ENCODE peak calls at places on chromosomes 13 and 19, in seven cellular contexts. O, L, J, Y, C, P and R are unnamed samples.

GRCh38 chr19:48443262-48443661 is 2.5 kb upstream of the GRWD1 start:
- DNase-seq in O (no peak), L (no peak), J (peak; percentile 58), Y (peak; percentile 23), C (no peak), P (no peak), R (no peak)

GRCh38 chr13:33367186-33367895 is 81.8 kb upstream of the STARD13 start:
- DNase-seq in O (no peak), L (no peak), J (no peak), Y (no peak), C (no peak), P (no peak), R (no peak)

GRCh38 chr13:43487459-43487858 is 299.3 kb downstream of the ENOX1 start:
- DNase-seq in O (no peak), L (no peak), J (no peak), Y (no peak), C (no peak), P (no peak), R (no peak)

GRCh38 chr13:102584423-102584822 is 12.4 kb upstream of the TPP2 start:
- DNase-seq in O (no peak), L (no peak), J (no peak), Y (no peak), C (no peak), P (no peak), R (no peak)

GRCh38 chr13:31982124-31982523 is 49.5 kb upstream of the FRY start:
- DNase-seq in O (no peak), L (no peak), J (no peak), Y (no peak), C (no peak), P (no peak), R (no peak)

GRCh38 chr13:103466761-103467160 is 400.5 kb upstream of the SLC10A2 start:
- DNase-seq in O (no peak), L (no peak), J (no peak), Y (no peak), C (no peak), P (no peak), R (no peak)

GRCh38 chr19:45097776-45098520 is 5.0 kb downstream of the PPP1R37 start:
- DNase-seq in O (no peak), L (peak; percentile 71), J (no peak), Y (no peak), C (no peak), P (peak; percentile 49), R (no peak)

GRCh38 chr13:28470286-28470685 is 24.6 kb downstream of the FLT1 start:
- DNase-seq in O (no peak), L (no peak), J (no peak), Y (no peak), C (no peak), P (no peak), R (no peak)

GRCh38 chr19:32919365-32919764 is 49.8 kb upstream of the SLC7A9 start:
- DNase-seq in O (no peak), L (no peak), J (no peak), Y (no peak), C (no peak), P (no peak), R (no peak)

GRCh38 chr13:108984251-108984920 is 355.0 kb downstream of the MYO16 start:
- DNase-seq in O (no peak), L (no peak), J (no peak), Y (no peak), C (no peak), P (no peak), R (no peak)

GRCh38 chr19:6478815-6479214 is 2.8 kb downstream of the DENND1C start:
- DNase-seq in O (no peak), L (no peak), J (no peak), Y (no peak), C (no peak), P (no peak), R (no peak)

GRCh38 chr13:101514695-101515275 is 62.3 kb downstream of the ITGBL1 start:
- DNase-seq in O (no peak), L (no peak), J (no peak), Y (peak; percentile 32), C (no peak), P (no peak), R (no peak)

GRCh38 chr19:17448190-17448967 is at the start of gene TMEM221:
- DNase-seq in O (peak; percentile 86), L (no peak), J (peak; percentile 59), Y (peak; percentile 41), C (no peak), P (peak; percentile 82), R (peak; percentile 43)

GRCh38 chr13:76836311-76836710 is 49.9 kb downstream of the KCTD12 start:
- DNase-seq in O (no peak), L (no peak), J (no peak), Y (no peak), C (no peak), P (no peak), R (no peak)

GRCh38 chr13:34128661-34129060 is 310.7 kb downstream of the RFC3 start:
- DNase-seq in O (no peak), L (no peak), J (no peak), Y (no peak), C (no peak), P (no peak), R (no peak)

GRCh38 chr19:8245869-8246835 is 37.0 kb downstream of the CERS4 start:
- DNase-seq in O (no peak), L (no peak), J (no peak), Y (no peak), C (no peak), P (no peak), R (no peak)

GRCh38 chr13:85520445-85520844 is 278.8 kb downstream of the SLITRK6 start:
- DNase-seq in O (no peak), L (no peak), J (no peak), Y (no peak), C (no peak), P (no peak), R (no peak)

GRCh38 chr19:33404506-33404905 is 31.0 kb downstream of the CEBPG start:
- DNase-seq in O (peak; percentile 35), L (no peak), J (peak; percentile 34), Y (no peak), C (no peak), P (no peak), R (peak; percentile 19)

GRCh38 chr13:100039740-100040139 is 49.2 kb upstream of the PCCA start:
- DNase-seq in O (no peak), L (no peak), J (no peak), Y (no peak), C (no peak), P (no peak), R (no peak)

GRCh38 chr13:77853701-77854100 is 64.9 kb downstream of the EDNRB start:
- DNase-seq in O (no peak), L (no peak), J (no peak), Y (no peak), C (no peak), P (no peak), R (no peak)

GRCh38 chr19:17183858-17184271 is 31.3 kb upstream of the USE1 start:
- DNase-seq in O (no peak), L (no peak), J (no peak), Y (peak; percentile 35), C (no peak), P (no peak), R (no peak)

GRCh38 chr19:2787115-2787514 is 1.8 kb downstream of the THOP1 start:
- DNase-seq in O (no peak), L (no peak), J (no peak), Y (no peak), C (no peak), P (no peak), R (no peak)

GRCh38 chr19:2783781-2784145 is 690 bp upstream of the SGTA start:
- DNase-seq in O (no peak), L (no peak), J (no peak), Y (no peak), C (no peak), P (no peak), R (no peak)

GRCh38 chr19:2788237-2788636 is 2.9 kb downstream of the THOP1 start:
- DNase-seq in O (no peak), L (no peak), J (no peak), Y (no peak), C (no peak), P (no peak), R (no peak)

GRCh38 chr19:2782936-2783780 is at the start of gene SGTA:
- DNase-seq in O (peak; percentile 98), L (peak; percentile 98), J (peak; percentile 98), Y (peak; percentile 97), C (peak; percentile 97), P (peak; percentile 99), R (peak; percentile 98)

GRCh38 chr19:2785244-2786000 is at the start of gene THOP1:
- DNase-seq in O (peak; percentile 100), L (peak; percentile 98), J (peak; percentile 100), Y (peak; percentile 99), C (peak; percentile 97), P (peak; percentile 99), R (peak; percentile 99)
- H3K4me1 ChIP-seq in O (no peaks in the 10 kb centered on the region), L (peaks cover 19% of the 10 kb centered on the region), J (peaks cover 47% of the 10 kb centered on the region), Y (peaks cover 47% of the 10 kb centered on the region), C (peaks cover 46% of the 10 kb centered on the region), P (peaks cover 9% of the 10 kb centered on the region), R (peaks cover 30% of the 10 kb centered on the region)

GRCh38 chr19:13056052-13056660 is 46.5 kb downstream of the LYL1 start:
- DNase-seq in O (peak; percentile 86), L (peak; percentile 79), J (peak; percentile 92), Y (no peak), C (no peak), P (peak; percentile 73), R (peak; percentile 51)

GRCh38 chr19:13058951-13059660 is 43.6 kb downstream of the LYL1 start:
- DNase-seq in O (no peak), L (no peak), J (peak; percentile 32), Y (no peak), C (no peak), P (no peak), R (no peak)

GRCh38 chr19:13057744-13058143 is 44.9 kb downstream of the LYL1 start:
- DNase-seq in O (no peak), L (no peak), J (peak; percentile 36), Y (no peak), C (no peak), P (no peak), R (no peak)

GRCh38 chr19:13055213-13056051 is 47.2 kb downstream of the LYL1 start:
- DNase-seq in O (peak; percentile 96), L (peak; percentile 78), J (peak; percentile 73), Y (no peak), C (peak; percentile 55), P (peak; percentile 93), R (peak; percentile 78)

GRCh38 chr19:13057147-13057572 is 45.5 kb downstream of the LYL1 start:
- DNase-seq in O (no peak), L (no peak), J (peak; percentile 52), Y (no peak), C (no peak), P (no peak), R (no peak)
- H3K4me1 ChIP-seq in O (no peaks in the 10 kb centered on the region), L (peaks cover 78% of the 10 kb centered on the region), J (peaks cover 99% of the 10 kb centered on the region), Y (peaks cover 15% of the 10 kb centered on the region), C (peaks cover 100% of the 10 kb centered on the region), P (peaks cover 67% of the 10 kb centered on the region), R (peaks cover 58% of the 10 kb centered on the region)

DNA sequence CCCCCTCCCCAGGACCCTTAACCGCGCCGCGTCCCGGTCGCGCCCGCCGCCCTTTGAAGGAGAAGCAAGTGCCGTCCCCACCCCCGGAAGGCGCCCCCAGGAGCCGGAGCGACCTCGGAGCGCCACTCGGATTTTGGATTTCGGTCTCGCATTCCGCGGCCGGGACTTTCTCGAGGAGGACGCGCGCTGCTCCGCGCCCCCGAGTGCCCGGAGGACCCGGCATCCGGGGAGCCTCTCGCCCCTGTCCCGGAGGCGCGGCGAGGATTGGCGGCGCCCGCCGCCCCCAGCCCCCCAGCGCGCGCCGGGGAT is 1.6 kb downstream of the MIDN start:
- DNase-seq in O (no peak), L (no peak), J (no peak), Y (no peak), C (no peak), P (no peak), R (no peak)
- H3K4me1 ChIP-seq in O (no peaks in the 10 kb centered on the region), L (peaks cover 31% of the 10 kb centered on the region), J (peaks cover 51% of the 10 kb centered on the region), Y (peaks cover 33% of the 10 kb centered on the region), C (peaks cover 51% of the 10 kb centered on the region), P (peaks cover 29% of the 10 kb centered on the region), R (peaks cover 60% of the 10 kb centered on the region)

GRCh38 chr13:50616101-50616500 is 227.4 kb downstream of the DLEU7 start:
- DNase-seq in O (no peak), L (no peak), J (no peak), Y (no peak), C (no peak), P (no peak), R (no peak)
- H3K4me1 ChIP-seq in O (no peaks in the 10 kb centered on the region), L (no peaks in the 10 kb centered on the region), J (no peaks in the 10 kb centered on the region), Y (peaks cover 4% of the 10 kb centered on the region), C (no peaks in the 10 kb centered on the region), P (no peaks in the 10 kb centered on the region), R (no peaks in the 10 kb centered on the region)